ENCODE peak calls at places on chromosome 6, in six cellular contexts. W is activated CD4-positive, alpha-beta T cell treated with anti-CD3 and anti-CD28 coated beads, Interleukin-2, amount 50 U/mL, for 24 hours; R is activated CD8-positive, alpha-beta memory T cell treated with anti-CD3 and anti-CD28 coated beads for 1 hour; D is M059J; Q is G401; E is NCI-H446. A is an unnamed sample.

GRCh38 chr6:96016781-96017180 is 1.0 kb downstream of the FUT9 start:
- DNase-seq in W (no peak), Q (peak), D (no peak), E (no peak), R (no peak), A (no peak)

GRCh38 chr6:105453968-105454367 is 51.1 kb upstream of the PREP start:
- DNase-seq in R (no peak), E (no peak), Q (peak), D (peak), W (no peak), A (no peak)

GRCh38 chr6:167881327-167881726 is 54.6 kb downstream of the AFDN start:
- DNase-seq in W (no peak), D (no peak), Q (no peak), E (no peak), R (no peak), A (no peak)

GRCh38 chr6:149938571-149939462 is 3.0 kb upstream of the ULBP2 start:
- DNase-seq in W (no peak), R (no peak), E (no peak), Q (no peak), D (peak), A (peak)

GRCh38 chr6:26394289-26394688 is 7.8 kb upstream of the BTN3A1 start:
- DNase-seq in Q (no peak), W (no peak), D (peak), E (peak), R (no peak), A (no peak)

GRCh38 chr6:39178235-39178634 is 51.0 kb downstream of the KCNK5 start:
- DNase-seq in R (no peak), E (no peak), W (no peak), Q (no peak), D (no peak), A (no peak)

GRCh38 chr6:144195671-144196070 is 45.4 kb downstream of the STX11 start:
- DNase-seq in E (no peak), R (no peak), W (no peak), D (peak), Q (no peak), A (no peak)

GRCh38 chr6:32081168-32081624 is 27.9 kb downstream of the TNXB start:
- DNase-seq in W (no peak), E (no peak), D (peak), Q (peak), R (no peak), A (no peak)

GRCh38 chr6:78605909-78606446 is 261.4 kb upstream of the IRAK1BP1 start:
- DNase-seq in W (no peak), Q (no peak), D (peak), E (no peak), R (no peak), A (no peak)

GRCh38 chr6:10369896-10370295 is 45.0 kb downstream of the TFAP2A start:
- DNase-seq in W (no peak), R (no peak), E (no peak), Q (no peak), D (peak), A (no peak)

GRCh38 chr6:132096245-132096644 is 145.1 kb upstream of the CCN2 start:
- DNase-seq in R (no peak), E (no peak), W (no peak), D (no peak), Q (no peak), A (no peak)

GRCh38 chr6:63295553-63295952 is 24.2 kb downstream of the LGSN start:
- DNase-seq in W (no peak), R (no peak), E (no peak), D (no peak), Q (no peak), A (no peak)

GRCh38 chr6:107894821-107895396 is 63.1 kb downstream of the SEC63 start:
- DNase-seq in D (no peak), R (no peak), E (no peak), W (no peak), Q (no peak), A (no peak)

GRCh38 chr6:136784271-136784664 is 8.0 kb downstream of the MAP3K5 start:
- DNase-seq in D (no peak), W (no peak), E (no peak), R (no peak), Q (peak), A (no peak)

GRCh38 chr6:78810698-78811097 is 56.7 kb upstream of the IRAK1BP1 start:
- DNase-seq in E (no peak), Q (no peak), W (no peak), R (no peak), D (peak), A (no peak)

GRCh38 chr6:99588618-99589289 is 17.9 kb upstream of the PRDM13 start:
- DNase-seq in D (peak), R (peak), W (no peak), E (no peak), Q (peak), A (peak)

GRCh38 chr6:39841291-39841690 is 49.1 kb downstream of the DAAM2 start:
- DNase-seq in Q (no peak), E (no peak), W (no peak), R (no peak), D (peak), A (no peak)

GRCh38 chr6:42569102-42570028 is 5.5 kb downstream of the UBR2 start:
- DNase-seq in E (no peak), W (no peak), Q (no peak), R (no peak), D (peak), A (no peak)

A was measured in activated T-cell treated with anti-CD3 and anti-CD28 coated beads, Interleukin-2, amount 50 U/mL, for 72 hours.